ENCODE peak calls at places on chromosomes 1 and 21, in ten cellular contexts. One of them, this sample, is unnamed. For H3K4me1 and H3K36me3, the result is how much of the 10 kb centered on the place peaks cover.

GRCh38 chr1:212950243-212951057 is at the start of gene VASH2:
- DNase-seq in astrocyte: peak
- DNase-seq in sigmoid colon: peak
- DNase-seq in lower lobe of right lung: peak
- DNase-seq in fibroblast of lung: peak
- DNase-seq in transverse colon: peak
- DNase-seq in IMR-90: peak
- DNase-seq in psoas muscle: peak
- DNase-seq in uterus: peak
- DNase-seq in Panc1: no peak
- DNase-seq in this sample: peak

GRCh38 chr1:65148548-65149390 is 766 bp downstream of the AK4 start:
- DNase-seq in psoas muscle: peak
- DNase-seq in sigmoid colon: peak
- DNase-seq in fibroblast of lung: peak
- DNase-seq in IMR-90: peak
- DNase-seq in Panc1: no peak
- DNase-seq in uterus: peak
- DNase-seq in lower lobe of right lung: peak
- DNase-seq in transverse colon: peak
- DNase-seq in astrocyte: no peak
- DNase-seq in this sample: peak

GRCh38 chr1:46183119-46183842 is 7.0 kb upstream of the P3R3URF start:
- DNase-seq in astrocyte: peak
- DNase-seq in uterus: peak
- DNase-seq in IMR-90: peak
- DNase-seq in fibroblast of lung: peak
- DNase-seq in sigmoid colon: peak
- DNase-seq in Panc1: peak
- DNase-seq in psoas muscle: peak
- DNase-seq in transverse colon: peak
- DNase-seq in lower lobe of right lung: peak
- DNase-seq in this sample: peak

GRCh38 chr1:44660176-44660575 is 14.1 kb downstream of the TMEM53 start:
- DNase-seq in IMR-90: no peak
- DNase-seq in Panc1: no peak
- DNase-seq in lower lobe of right lung: peak
- DNase-seq in psoas muscle: peak
- DNase-seq in transverse colon: peak
- DNase-seq in uterus: no peak
- DNase-seq in fibroblast of lung: peak
- DNase-seq in astrocyte: no peak
- DNase-seq in sigmoid colon: peak
- DNase-seq in this sample: peak

GRCh38 chr21:35044770-35045538 is 4.1 kb downstream of the RUNX1 start:
- DNase-seq in transverse colon: no peak
- DNase-seq in sigmoid colon: no peak
- DNase-seq in IMR-90: no peak
- DNase-seq in astrocyte: no peak
- DNase-seq in fibroblast of lung: no peak
- DNase-seq in uterus: no peak
- DNase-seq in psoas muscle: no peak
- DNase-seq in Panc1: no peak
- DNase-seq in lower lobe of right lung: no peak
- DNase-seq in this sample: no peak

GRCh38 chr1:98119793-98120192 is 199.0 kb upstream of the DPYD start:
- DNase-seq in IMR-90: peak
- DNase-seq in transverse colon: no peak
- DNase-seq in psoas muscle: no peak
- DNase-seq in sigmoid colon: no peak
- DNase-seq in lower lobe of right lung: no peak
- DNase-seq in astrocyte: peak
- DNase-seq in fibroblast of lung: peak
- DNase-seq in uterus: no peak
- DNase-seq in Panc1: no peak
- DNase-seq in this sample: no peak

GRCh38 chr1:29687166-29687565 is 450.8 kb downstream of the PTPRU start:
- DNase-seq in fibroblast of lung: peak
- DNase-seq in transverse colon: no peak
- DNase-seq in lower lobe of right lung: no peak
- DNase-seq in uterus: no peak
- DNase-seq in sigmoid colon: peak
- DNase-seq in psoas muscle: no peak
- DNase-seq in astrocyte: no peak
- DNase-seq in IMR-90: no peak
- DNase-seq in Panc1: no peak
- DNase-seq in this sample: no peak

GRCh38 chr1:171061425-171062143 is 29.1 kb upstream of the FMO3 start:
- DNase-seq in astrocyte: no peak
- DNase-seq in uterus: no peak
- DNase-seq in sigmoid colon: no peak
- DNase-seq in psoas muscle: no peak
- DNase-seq in lower lobe of right lung: no peak
- DNase-seq in IMR-90: peak
- DNase-seq in transverse colon: no peak
- DNase-seq in Panc1: no peak
- DNase-seq in fibroblast of lung: peak
- DNase-seq in this sample: no peak

DNA sequence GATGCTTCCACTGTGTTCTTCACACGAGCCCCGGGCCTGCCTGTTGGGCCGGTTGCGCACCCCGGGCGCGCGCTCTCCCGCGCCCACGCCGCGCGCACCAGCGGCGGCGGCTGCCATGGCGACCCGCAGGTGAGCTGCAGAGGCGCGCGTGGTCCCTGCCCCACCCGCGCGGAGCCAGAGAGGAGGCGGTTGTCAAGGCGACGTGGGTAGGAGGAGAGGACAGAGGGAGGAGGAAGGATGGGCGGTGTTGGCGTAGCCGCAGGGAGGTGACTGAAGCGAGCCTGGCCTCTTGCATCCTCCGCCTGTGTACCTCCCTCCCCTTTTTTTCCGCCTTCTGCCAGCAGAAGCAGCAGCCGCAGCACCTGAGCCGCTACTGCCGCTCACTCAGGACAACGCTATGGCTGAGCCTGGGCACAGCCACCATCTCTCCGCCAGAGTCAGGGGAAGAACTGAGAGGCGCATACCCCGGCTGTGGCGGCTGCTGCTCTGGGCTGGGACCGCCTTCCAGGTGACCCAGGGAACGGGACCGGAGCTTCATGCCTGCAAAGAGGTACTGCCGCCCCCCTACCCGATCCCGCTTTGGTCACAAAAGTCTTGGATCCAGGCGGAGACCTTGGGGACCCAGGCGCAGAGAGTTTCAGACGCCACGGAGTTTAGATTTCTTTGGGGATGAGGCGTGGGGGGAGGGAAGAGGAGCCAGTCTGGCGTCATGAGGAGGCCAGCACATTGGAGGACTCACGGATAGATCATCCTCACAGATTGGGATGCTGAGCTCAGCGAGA is at the start of gene ELAPOR1:
- DNase-seq in IMR-90: peak
- DNase-seq in fibroblast of lung: no peak
- DNase-seq in sigmoid colon: no peak
- DNase-seq in transverse colon: peak
- DNase-seq in astrocyte: no peak
- DNase-seq in lower lobe of right lung: peak
- DNase-seq in Panc1: no peak
- DNase-seq in psoas muscle: peak
- DNase-seq in uterus: peak
- DNase-seq in this sample: peak
- TF ChIP-seq CTCF in IMR-90: no peak
- TF ChIP-seq CTCF in fibroblast of lung: no peak
- TF ChIP-seq CTCF in sigmoid colon: no peak
- TF ChIP-seq CTCF in transverse colon: no peak
- TF ChIP-seq CTCF in astrocyte: no peak
- TF ChIP-seq CTCF in lower lobe of right lung: no peak
- TF ChIP-seq CTCF in Panc1: no peak
- TF ChIP-seq CTCF in psoas muscle: no peak
- TF ChIP-seq CTCF in uterus: no peak
- TF ChIP-seq CTCF in this sample: no peak

DNA sequence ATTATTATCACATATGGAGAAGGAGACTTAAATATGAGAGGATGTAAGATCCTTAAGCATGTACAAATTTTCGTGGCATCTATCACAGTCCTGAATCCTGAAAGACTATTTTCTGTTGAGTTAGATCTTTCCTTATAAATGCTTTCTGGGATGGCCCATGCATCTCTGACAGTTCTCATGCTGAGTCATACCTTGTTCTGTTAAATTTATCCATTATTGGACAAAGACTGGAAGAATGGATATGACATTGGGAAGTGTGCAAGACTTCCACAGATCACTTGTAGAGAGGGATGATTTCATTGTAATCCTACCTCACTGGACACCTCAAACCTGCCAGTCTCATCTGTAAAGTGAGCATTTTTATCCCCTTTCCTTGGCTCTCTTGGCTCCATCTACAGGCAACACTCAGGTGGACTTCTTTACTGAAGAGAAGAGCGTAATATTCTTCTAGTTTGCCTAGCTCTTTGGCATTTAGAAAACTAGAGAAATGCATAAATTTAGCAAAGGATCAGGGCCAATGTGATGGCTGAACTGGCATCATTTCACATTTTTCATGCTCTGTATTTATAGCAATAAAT is 128.2 kb downstream of the NFIA start:
- DNase-seq in transverse colon: no peak
- DNase-seq in astrocyte: no peak
- DNase-seq in lower lobe of right lung: no peak
- DNase-seq in psoas muscle: no peak
- DNase-seq in IMR-90: peak
- DNase-seq in sigmoid colon: no peak
- DNase-seq in uterus: no peak
- DNase-seq in Panc1: no peak
- DNase-seq in fibroblast of lung: no peak
- DNase-seq in this sample: no peak
- H3K4me1 ChIP-seq in transverse colon: under half
- H3K4me1 ChIP-seq in astrocyte: under half
- H3K4me1 ChIP-seq in lower lobe of right lung: under half
- H3K4me1 ChIP-seq in psoas muscle: under half
- H3K4me1 ChIP-seq in IMR-90: under half
- H3K4me1 ChIP-seq in sigmoid colon: under half
- H3K4me1 ChIP-seq in uterus: under half
- H3K4me1 ChIP-seq in Panc1: under half
- H3K4me1 ChIP-seq in fibroblast of lung: under half
- H3K4me1 ChIP-seq in this sample: under half

DNA sequence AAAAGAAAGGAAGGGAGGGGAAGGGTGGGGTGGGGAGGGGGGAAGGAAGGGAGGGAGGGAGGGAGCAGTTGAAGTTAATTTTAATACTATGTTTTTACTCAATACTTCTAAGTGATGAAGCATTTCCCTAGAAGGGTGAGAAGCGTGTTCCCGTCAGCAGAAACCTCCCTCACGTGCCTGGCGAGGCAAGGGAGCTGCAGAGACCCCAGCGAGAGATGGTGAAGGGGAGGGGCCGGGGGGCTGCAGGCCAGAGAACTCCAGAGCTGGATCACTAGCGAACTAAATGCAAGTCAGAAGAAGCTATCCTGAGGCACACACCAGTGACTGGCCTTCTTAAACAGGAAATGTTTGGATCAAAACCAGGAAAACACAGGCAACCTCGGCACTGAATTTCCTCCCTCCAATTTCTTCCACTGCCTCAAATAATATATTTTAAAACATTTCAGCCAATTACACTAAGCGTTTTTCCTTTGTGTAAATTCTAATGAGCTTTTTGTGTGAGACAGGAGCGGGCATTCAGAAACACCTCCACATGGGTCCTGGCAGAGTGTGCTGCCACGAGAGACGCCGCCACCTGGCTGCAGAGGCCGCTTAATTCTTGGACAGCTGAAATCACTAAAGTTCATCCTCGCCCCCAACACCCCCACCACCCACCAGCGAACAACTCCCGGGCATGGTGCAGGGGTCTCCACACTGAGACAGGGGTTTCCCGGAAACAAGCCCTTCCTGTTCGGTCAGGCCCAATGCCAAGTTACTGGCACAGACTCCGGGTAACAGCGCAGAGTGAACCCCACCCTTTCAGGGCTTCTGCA is 17.8 kb downstream of the WDR4 start:
- DNase-seq in lower lobe of right lung: no peak
- DNase-seq in psoas muscle: no peak
- DNase-seq in sigmoid colon: no peak
- DNase-seq in transverse colon: no peak
- DNase-seq in IMR-90: no peak
- DNase-seq in astrocyte: no peak
- DNase-seq in fibroblast of lung: no peak
- DNase-seq in Panc1: no peak
- DNase-seq in uterus: no peak
- DNase-seq in this sample: no peak
- H3K36me3 ChIP-seq in lower lobe of right lung: half or more
- H3K36me3 ChIP-seq in psoas muscle: half or more
- H3K36me3 ChIP-seq in sigmoid colon: half or more
- H3K36me3 ChIP-seq in transverse colon: under half
- H3K36me3 ChIP-seq in IMR-90: under half
- H3K36me3 ChIP-seq in astrocyte: under half
- H3K36me3 ChIP-seq in fibroblast of lung: under half
- H3K36me3 ChIP-seq in Panc1: under half
- H3K36me3 ChIP-seq in uterus: under half
- H3K36me3 ChIP-seq in this sample: under half

GRCh38 chr1:145979746-145980435 is 15.4 kb downstream of the POLR3GL start:
- DNase-seq in sigmoid colon: peak
- DNase-seq in astrocyte: no peak
- DNase-seq in Panc1: no peak
- DNase-seq in uterus: no peak
- DNase-seq in psoas muscle: peak
- DNase-seq in IMR-90: no peak
- DNase-seq in lower lobe of right lung: no peak
- DNase-seq in fibroblast of lung: peak
- DNase-seq in transverse colon: peak
- DNase-seq in this sample: no peak

GRCh38 chr1:145978477-145978859 is 14.0 kb downstream of the POLR3GL start:
- DNase-seq in fibroblast of lung: no peak
- DNase-seq in astrocyte: no peak
- DNase-seq in Panc1: no peak
- DNase-seq in lower lobe of right lung: no peak
- DNase-seq in sigmoid colon: no peak
- DNase-seq in psoas muscle: no peak
- DNase-seq in IMR-90: no peak
- DNase-seq in uterus: no peak
- DNase-seq in transverse colon: no peak
- DNase-seq in this sample: no peak

GRCh38 chr1:145977016-145977415 is 12.5 kb downstream of the POLR3GL start:
- DNase-seq in lower lobe of right lung: no peak
- DNase-seq in psoas muscle: no peak
- DNase-seq in uterus: no peak
- DNase-seq in fibroblast of lung: no peak
- DNase-seq in transverse colon: no peak
- DNase-seq in Panc1: no peak
- DNase-seq in IMR-90: no peak
- DNase-seq in sigmoid colon: no peak
- DNase-seq in astrocyte: no peak
- DNase-seq in this sample: no peak

GRCh38 chr1:145977486-145978476 is 13.3 kb downstream of the POLR3GL start:
- DNase-seq in fibroblast of lung: peak
- DNase-seq in IMR-90: peak
- DNase-seq in transverse colon: peak
- DNase-seq in Panc1: no peak
- DNase-seq in lower lobe of right lung: peak
- DNase-seq in psoas muscle: peak
- DNase-seq in sigmoid colon: peak
- DNase-seq in uterus: peak
- DNase-seq in astrocyte: peak
- DNase-seq in this sample: peak

DNA sequence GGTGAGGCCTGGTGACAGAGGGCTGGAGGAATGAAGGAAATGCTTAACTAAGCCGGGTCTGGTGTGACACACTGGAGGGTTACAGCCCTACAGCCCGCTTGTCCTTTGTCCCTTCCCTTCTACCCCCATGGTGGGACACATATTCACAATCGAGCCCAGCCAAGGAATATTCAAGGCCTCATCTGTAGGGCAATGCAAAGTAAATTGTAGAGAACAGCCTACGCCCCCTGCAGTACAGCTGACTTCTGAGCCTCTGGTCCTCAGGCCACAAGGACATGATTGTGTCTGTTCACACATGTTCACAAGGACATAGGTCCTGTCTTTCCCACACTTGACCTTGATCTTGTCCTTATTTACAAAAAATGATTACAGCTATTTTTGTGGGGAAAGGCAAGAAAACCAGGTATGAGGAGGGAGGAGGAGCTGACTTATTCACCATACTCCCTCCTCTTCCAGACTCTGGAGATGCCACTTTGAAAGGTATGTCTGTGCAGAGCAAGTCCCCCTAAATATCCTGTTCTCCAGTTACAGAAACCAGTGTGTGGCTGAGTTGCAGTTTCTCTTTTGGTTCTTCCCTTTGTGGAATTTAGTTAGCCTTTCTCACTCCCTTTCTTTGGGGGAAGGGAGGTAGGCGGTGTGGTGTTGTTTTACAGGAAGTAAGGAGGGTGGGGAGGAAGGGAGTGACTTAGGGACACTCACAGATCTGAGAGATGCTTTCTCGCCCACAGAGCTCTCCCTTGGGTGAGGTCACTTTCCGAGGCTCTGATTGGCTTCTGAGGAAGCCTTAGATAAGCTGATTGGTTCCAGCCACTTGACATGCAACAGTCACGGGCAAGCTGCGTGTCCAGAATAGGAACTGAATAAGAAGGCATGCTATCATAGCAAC is 14.6 kb downstream of the POLR3GL start:
- DNase-seq in transverse colon: peak
- DNase-seq in psoas muscle: peak
- DNase-seq in sigmoid colon: peak
- DNase-seq in astrocyte: peak
- DNase-seq in IMR-90: peak
- DNase-seq in Panc1: no peak
- DNase-seq in lower lobe of right lung: peak
- DNase-seq in uterus: peak
- DNase-seq in fibroblast of lung: peak
- DNase-seq in this sample: peak
- TF ChIP-seq CTCF in transverse colon: peak
- TF ChIP-seq CTCF in psoas muscle: peak
- TF ChIP-seq CTCF in sigmoid colon: peak
- TF ChIP-seq CTCF in astrocyte: peak
- TF ChIP-seq CTCF in IMR-90: no peak
- TF ChIP-seq CTCF in Panc1: peak
- TF ChIP-seq CTCF in lower lobe of right lung: peak
- TF ChIP-seq CTCF in uterus: peak
- TF ChIP-seq CTCF in fibroblast of lung: peak
- TF ChIP-seq CTCF in this sample: no peak